ENCODE peak calls at places on chromosomes 3 and 15, in eight cellular contexts. X, S, O, G, C, M, Q and L are unnamed samples.

GRCh38 chr3:171192176-171192854 is 165.8 kb upstream of the SLC2A2 start:
- DNase-seq in X (no peak), S (no peak), O (no peak), G (no peak), C (no peak), M (no peak), Q (no peak), L (no peak)

GRCh38 chr3:37032961-37033360 is 39.6 kb downstream of the MLH1 start:
- DNase-seq in X (no peak), S (no peak), O (no peak), G (no peak), C (no peak), M (peak; percentile 78), Q (no peak), L (no peak)

GRCh38 chr3:64259646-64260045 is 34.4 kb upstream of the PRICKLE2 start:
- DNase-seq in X (no peak), S (no peak), O (no peak), G (no peak), C (no peak), M (no peak), Q (no peak), L (no peak)

GRCh38 chr15:76058714-76059319 is 968 bp upstream of the TMEM266 start:
- DNase-seq in X (peak; percentile 62), S (no peak), O (no peak), G (no peak), C (no peak), M (no peak), Q (peak; percentile 24), L (peak; percentile 28)

GRCh38 chr3:23747841-23748240 is 57.9 kb upstream of the UBE2E1 start:
- DNase-seq in X (no peak), S (no peak), O (no peak), G (no peak), C (no peak), M (no peak), Q (no peak), L (no peak)

GRCh38 chr3:45026957-45027356 is 854 bp downstream of the CLEC3B start:
- DNase-seq in X (peak; percentile 26), S (peak; percentile 65), O (peak; percentile 56), G (no peak), C (peak; percentile 32), M (peak; percentile 85), Q (no peak), L (no peak)

GRCh38 chr3:161291191-161291901 is 70.2 kb downstream of the NMD3 start:
- DNase-seq in X (peak; percentile 74), S (no peak), O (no peak), G (no peak), C (no peak), M (no peak), Q (no peak), L (no peak)

GRCh38 chr3:28290863-28291300 is 49.5 kb downstream of the CMC1 start:
- DNase-seq in X (no peak), S (no peak), O (no peak), G (no peak), C (no peak), M (no peak), Q (no peak), L (no peak)

GRCh38 chr3:112582242-112582874 is 20.5 kb downstream of the SLC35A5 start:
- DNase-seq in X (no peak), S (peak; percentile 29), O (no peak), G (no peak), C (no peak), M (no peak), Q (no peak), L (peak; percentile 20)

GRCh38 chr3:43389388-43390254 is 103.3 kb downstream of the SNRK start:
- DNase-seq in X (peak; percentile 64), S (peak; percentile 55), O (peak; percentile 83), G (no peak), C (peak; percentile 47), M (no peak), Q (peak; percentile 83), L (peak; percentile 65)

GRCh38 chr15:49815937-49816336 is 195.1 kb downstream of the DTWD1 start:
- DNase-seq in X (no peak), S (peak; percentile 56), O (no peak), G (no peak), C (no peak), M (no peak), Q (no peak), L (no peak)

GRCh38 chr3:59809750-59810444 is 760.1 kb upstream of the CFAP20DC start:
- DNase-seq in X (no peak), S (no peak), O (no peak), G (no peak), C (no peak), M (no peak), Q (no peak), L (no peak)

GRCh38 chr3:107993771-107994170 is 97.1 kb downstream of the CD47 start:
- DNase-seq in X (no peak), S (no peak), O (no peak), G (no peak), C (no peak), M (no peak), Q (no peak), L (no peak)

GRCh38 chr3:160473233-160473632 is 23.6 kb upstream of the TRIM59 start:
- DNase-seq in X (no peak), S (no peak), O (no peak), G (no peak), C (no peak), M (no peak), Q (no peak), L (no peak)

GRCh38 chr15:94375997-94376396 is 144.6 kb downstream of the MCTP2 start:
- DNase-seq in X (no peak), S (no peak), O (no peak), G (no peak), C (no peak), M (no peak), Q (no peak), L (no peak)

GRCh38 chr3:106263556-106263955 is 394.7 kb upstream of the CBLB start:
- DNase-seq in X (no peak), S (no peak), O (no peak), G (no peak), C (no peak), M (no peak), Q (no peak), L (no peak)

GRCh38 chr3:193816656-193817311 is 223.8 kb downstream of the OPA1 start:
- DNase-seq in X (peak; percentile 97), S (peak; percentile 76), O (peak; percentile 87), G (peak; percentile 51), C (peak; percentile 83), M (peak; percentile 92), Q (peak; percentile 38), L (peak; percentile 39)

GRCh38 chr3:141878326-141878725 is 1.9 kb downstream of the ATP1B3 start:
- DNase-seq in X (no peak), S (no peak), O (no peak), G (no peak), C (no peak), M (no peak), Q (no peak), L (no peak)

GRCh38 chr15:80317389-80318169 is 65.6 kb upstream of the CTXND1 start:
- DNase-seq in X (peak; percentile 9), S (no peak), O (peak; percentile 54), G (no peak), C (no peak), M (peak; percentile 69), Q (no peak), L (peak; percentile 47)

GRCh38 chr15:42133892-42134502 is 22.4 kb downstream of the PLA2G4F start:
- DNase-seq in X (peak; percentile 64), S (no peak), O (peak; percentile 69), G (peak; percentile 56), C (peak; percentile 79), M (peak; percentile 14), Q (peak; percentile 65), L (no peak)

GRCh38 chr3:4750306-4751056 is 228.8 kb upstream of the BHLHE40 start:
- DNase-seq in X (no peak), S (peak; percentile 86), O (no peak), G (no peak), C (no peak), M (peak; percentile 81), Q (no peak), L (peak; percentile 59)

DNA sequence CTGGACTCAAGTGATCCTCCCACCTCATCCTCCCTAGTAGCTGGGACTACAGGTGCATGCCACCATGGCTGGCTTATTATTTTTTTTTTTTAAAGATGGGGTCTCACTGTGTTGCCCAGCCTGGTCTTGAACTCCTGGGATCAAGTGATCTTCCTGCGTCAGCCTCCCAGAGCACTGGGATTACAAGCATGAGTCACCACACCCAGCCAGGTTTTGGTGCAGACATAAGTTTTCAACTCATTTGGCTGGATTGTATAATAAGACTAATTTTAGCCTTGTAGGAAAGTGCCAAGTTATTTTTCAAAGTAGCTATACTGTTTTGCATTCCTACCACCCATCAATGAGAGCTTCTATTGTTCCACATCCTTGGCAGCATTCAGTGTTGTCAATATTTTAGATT is 32.1 kb downstream of the BUB1B start:
- DNase-seq in X (no peak), S (no peak), O (no peak), G (no peak), C (no peak), M (no peak), Q (no peak), L (no peak)
- H3K36me3 ChIP-seq in X (no peaks in the 10 kb centered on the region), S (no peaks in the 10 kb centered on the region), O (no peaks in the 10 kb centered on the region), G (peaks cover 74% of the 10 kb centered on the region), C (no peaks in the 10 kb centered on the region), M (no peaks in the 10 kb centered on the region), Q (no peaks in the 10 kb centered on the region), L (no peaks in the 10 kb centered on the region)

GRCh38 chr3:169564883-169565282 is 98.6 kb downstream of the MECOM start:
- DNase-seq in X (no peak), S (no peak), O (no peak), G (no peak), C (no peak), M (no peak), Q (no peak), L (no peak)
- TF ChIP-seq CTCF in X (no peak), S (no peak), O (no peak), G (peak; percentile 24), C (no peak), M (no peak), Q (no peak), L (no peak)

DNA sequence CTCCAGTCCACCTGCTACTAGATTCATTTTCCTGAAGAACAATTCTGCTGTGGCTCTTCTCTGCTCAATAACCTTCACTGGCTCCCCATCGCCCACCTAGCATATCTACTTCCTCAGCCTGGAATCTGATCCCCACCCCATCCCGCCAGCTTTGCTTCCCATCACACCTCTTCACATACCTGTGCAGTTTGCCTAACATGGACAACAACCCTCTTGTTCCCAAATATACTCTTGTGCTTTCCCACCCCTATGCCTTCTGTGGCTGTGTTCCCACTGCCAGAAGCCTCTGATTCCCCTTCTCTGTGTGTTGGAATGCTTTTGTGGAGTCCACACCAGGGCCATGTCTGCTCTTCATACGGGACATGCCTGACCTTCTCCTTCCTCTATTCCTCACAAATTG is 29.5 kb downstream of the CMTM7 start:
- DNase-seq in X (no peak), S (no peak), O (peak; percentile 32), G (no peak), C (no peak), M (no peak), Q (peak; percentile 69), L (no peak)
- TF ChIP-seq POLR2A in X (no peak), S (no peak), O (no peak), G (no peak), C (no peak), M (no peak), Q (no peak), L (no peak)

GRCh38 chr15:67175643-67176071 is 78.8 kb downstream of the AAGAB start:
- DNase-seq in X (no peak), S (peak; percentile 54), O (peak; percentile 69), G (no peak), C (peak; percentile 36), M (peak; percentile 83), Q (peak; percentile 76), L (peak; percentile 50)
- H3K36me3 ChIP-seq in X (no peaks in the 10 kb centered on the region), S (no peaks in the 10 kb centered on the region), O (peaks cover 55% of the 10 kb centered on the region), G (no peaks in the 10 kb centered on the region), C (no peaks in the 10 kb centered on the region), M (no peaks in the 10 kb centered on the region), Q (peaks cover 16% of the 10 kb centered on the region), L (no peaks in the 10 kb centered on the region)